ENCODE peak calls at places on chromosomes 16 and 17, in eight cellular contexts. One of them, this sample, is unnamed.

GRCh38 chr17:43219746-43220380 is 8.2 kb downstream of the TMEM106A start:
- DNase-seq in GM12878: no peak
- DNase-seq in breast epithelium: peak; percentile 12
- DNase-seq in stomach: no peak
- DNase-seq in transverse colon: no peak
- DNase-seq in spleen: peak; percentile 23
- DNase-seq in SK-N-SH: no peak
- DNase-seq in Panc1: no peak
- DNase-seq in this sample: no peak

GRCh38 chr17:43979011-43979410 is 25.3 kb upstream of the PYY start:
- DNase-seq in stomach: no peak
- DNase-seq in Panc1: no peak
- DNase-seq in transverse colon: no peak
- DNase-seq in GM12878: no peak
- DNase-seq in breast epithelium: no peak
- DNase-seq in SK-N-SH: no peak
- DNase-seq in spleen: no peak
- DNase-seq in this sample: no peak

GRCh38 chr17:6775871-6776405 is at the start of gene FBXO39:
- DNase-seq in SK-N-SH: no peak
- DNase-seq in transverse colon: no peak
- DNase-seq in stomach: no peak
- DNase-seq in GM12878: no peak
- DNase-seq in spleen: no peak
- DNase-seq in breast epithelium: no peak
- DNase-seq in Panc1: no peak
- DNase-seq in this sample: no peak

GRCh38 chr16:28869201-28869600 is 5.6 kb downstream of the SH2B1 start:
- DNase-seq in stomach: no peak
- DNase-seq in spleen: no peak
- DNase-seq in Panc1: no peak
- DNase-seq in breast epithelium: no peak
- DNase-seq in transverse colon: no peak
- DNase-seq in SK-N-SH: no peak
- DNase-seq in GM12878: no peak
- DNase-seq in this sample: no peak

GRCh38 chr17:5516060-5516792 is 29.9 kb downstream of the MIS12 start:
- DNase-seq in breast epithelium: no peak
- DNase-seq in Panc1: peak; percentile 91
- DNase-seq in SK-N-SH: no peak
- DNase-seq in stomach: no peak
- DNase-seq in transverse colon: no peak
- DNase-seq in spleen: no peak
- DNase-seq in GM12878: no peak
- DNase-seq in this sample: no peak

GRCh38 chr16:86285938-86286921 is 224.1 kb upstream of the FOXF1 start:
- DNase-seq in spleen: no peak
- DNase-seq in GM12878: no peak
- DNase-seq in breast epithelium: no peak
- DNase-seq in SK-N-SH: no peak
- DNase-seq in Panc1: no peak
- DNase-seq in transverse colon: no peak
- DNase-seq in stomach: no peak
- DNase-seq in this sample: no peak

GRCh38 chr17:58352843-58353719 is 1.1 kb upstream of the SUPT4H1 start:
- DNase-seq in transverse colon: peak; percentile 57
- DNase-seq in SK-N-SH: peak; percentile 61
- DNase-seq in Panc1: no peak
- DNase-seq in stomach: no peak
- DNase-seq in spleen: peak; percentile 82
- DNase-seq in GM12878: no peak
- DNase-seq in breast epithelium: peak; percentile 48
- DNase-seq in this sample: peak; percentile 44

GRCh38 chr17:16407911-16408588 is 7.3 kb upstream of the TRPV2 start:
- DNase-seq in SK-N-SH: peak; percentile 76
- DNase-seq in stomach: peak; percentile 78
- DNase-seq in transverse colon: peak; percentile 71
- DNase-seq in spleen: peak; percentile 81
- DNase-seq in GM12878: peak; percentile 96
- DNase-seq in Panc1: no peak
- DNase-seq in breast epithelium: peak; percentile 59
- DNase-seq in this sample: peak; percentile 46

GRCh38 chr16:11303405-11304138 is 22.4 kb upstream of the PRM1 start:
- DNase-seq in spleen: no peak
- DNase-seq in Panc1: no peak
- DNase-seq in GM12878: no peak
- DNase-seq in stomach: peak; percentile 85
- DNase-seq in SK-N-SH: peak; percentile 85
- DNase-seq in breast epithelium: peak; percentile 41
- DNase-seq in transverse colon: no peak
- DNase-seq in this sample: peak; percentile 62

GRCh38 chr17:14107889-14108288 is 38.6 kb downstream of the COX10 start:
- DNase-seq in breast epithelium: no peak
- DNase-seq in transverse colon: no peak
- DNase-seq in SK-N-SH: no peak
- DNase-seq in stomach: no peak
- DNase-seq in Panc1: no peak
- DNase-seq in spleen: no peak
- DNase-seq in GM12878: no peak
- DNase-seq in this sample: no peak

GRCh38 chr16:81443688-81444447 is 740 bp upstream of the CMIP start:
- DNase-seq in spleen: peak; percentile 93
- DNase-seq in stomach: no peak
- DNase-seq in GM12878: no peak
- DNase-seq in SK-N-SH: no peak
- DNase-seq in transverse colon: peak; percentile 49
- DNase-seq in Panc1: no peak
- DNase-seq in breast epithelium: no peak
- DNase-seq in this sample: no peak

GRCh38 chr17:79616801-79617200 is 6.0 kb upstream of the RBFOX3 start:
- DNase-seq in spleen: peak; percentile 30
- DNase-seq in Panc1: no peak
- DNase-seq in stomach: no peak
- DNase-seq in SK-N-SH: no peak
- DNase-seq in transverse colon: no peak
- DNase-seq in breast epithelium: no peak
- DNase-seq in GM12878: no peak
- DNase-seq in this sample: no peak

GRCh38 chr17:50064253-50064991 is 8.5 kb downstream of the ITGA3 start:
- DNase-seq in GM12878: no peak
- DNase-seq in transverse colon: peak; percentile 41
- DNase-seq in spleen: peak; percentile 75
- DNase-seq in breast epithelium: peak; percentile 76
- DNase-seq in Panc1: peak; percentile 87
- DNase-seq in stomach: no peak
- DNase-seq in SK-N-SH: peak; percentile 64
- DNase-seq in this sample: peak; percentile 51

GRCh38 chr16:86653289-86654006 is 75.1 kb downstream of the FOXL1 start:
- DNase-seq in transverse colon: no peak
- DNase-seq in spleen: no peak
- DNase-seq in GM12878: no peak
- DNase-seq in stomach: no peak
- DNase-seq in Panc1: no peak
- DNase-seq in SK-N-SH: no peak
- DNase-seq in breast epithelium: no peak
- DNase-seq in this sample: no peak

GRCh38 chr17:62966426-62967110 is 533 bp downstream of the TANC2 start:
- DNase-seq in SK-N-SH: no peak
- DNase-seq in spleen: peak; percentile 93
- DNase-seq in Panc1: no peak
- DNase-seq in stomach: peak; percentile 64
- DNase-seq in breast epithelium: peak; percentile 26
- DNase-seq in GM12878: no peak
- DNase-seq in transverse colon: peak; percentile 74
- DNase-seq in this sample: peak; percentile 19

GRCh38 chr16:9798474-9798873 is 383.8 kb downstream of the GRIN2A start:
- DNase-seq in SK-N-SH: no peak
- DNase-seq in Panc1: no peak
- DNase-seq in spleen: no peak
- DNase-seq in GM12878: no peak
- DNase-seq in breast epithelium: no peak
- DNase-seq in stomach: no peak
- DNase-seq in transverse colon: no peak
- DNase-seq in this sample: no peak

GRCh38 chr16:71722801-71723536 is 1.5 kb downstream of the PHLPP2 start:
- DNase-seq in SK-N-SH: peak; percentile 88
- DNase-seq in stomach: peak; percentile 59
- DNase-seq in GM12878: no peak
- DNase-seq in transverse colon: peak; percentile 80
- DNase-seq in Panc1: no peak
- DNase-seq in spleen: peak; percentile 91
- DNase-seq in breast epithelium: peak; percentile 57
- DNase-seq in this sample: peak; percentile 59

GRCh38 chr17:19002805-19003542 is 1.6 kb downstream of the FAM83G start:
- DNase-seq in transverse colon: no peak
- DNase-seq in spleen: no peak
- DNase-seq in GM12878: no peak
- DNase-seq in SK-N-SH: no peak
- DNase-seq in breast epithelium: no peak
- DNase-seq in stomach: no peak
- DNase-seq in Panc1: no peak
- DNase-seq in this sample: no peak

GRCh38 chr17:18004901-18005305 is 32.2 kb downstream of the DRC3 start:
- DNase-seq in GM12878: no peak
- DNase-seq in SK-N-SH: no peak
- DNase-seq in transverse colon: no peak
- DNase-seq in breast epithelium: no peak
- DNase-seq in Panc1: no peak
- DNase-seq in spleen: no peak
- DNase-seq in stomach: no peak
- DNase-seq in this sample: no peak

GRCh38 chr17:27478901-27479531 is 22.8 kb downstream of the KSR1 start:
- DNase-seq in Panc1: no peak
- DNase-seq in stomach: no peak
- DNase-seq in transverse colon: no peak
- DNase-seq in breast epithelium: no peak
- DNase-seq in spleen: no peak
- DNase-seq in GM12878: no peak
- DNase-seq in SK-N-SH: no peak
- DNase-seq in this sample: no peak

GRCh38 chr17:67855504-67856324 is 30.4 kb downstream of the BPTF start:
- DNase-seq in Panc1: no peak
- DNase-seq in SK-N-SH: no peak
- DNase-seq in GM12878: no peak
- DNase-seq in transverse colon: no peak
- DNase-seq in spleen: no peak
- DNase-seq in breast epithelium: no peak
- DNase-seq in stomach: no peak
- DNase-seq in this sample: no peak

GRCh38 chr16:65749566-65749965 is 616.9 kb upstream of the CDH5 start:
- DNase-seq in spleen: no peak
- DNase-seq in Panc1: no peak
- DNase-seq in stomach: no peak
- DNase-seq in GM12878: no peak
- DNase-seq in transverse colon: no peak
- DNase-seq in breast epithelium: no peak
- DNase-seq in SK-N-SH: no peak
- DNase-seq in this sample: no peak

GRCh38 chr16:65746941-65747340 is 619.5 kb upstream of the CDH5 start:
- DNase-seq in breast epithelium: no peak
- DNase-seq in spleen: no peak
- DNase-seq in Panc1: no peak
- DNase-seq in transverse colon: no peak
- DNase-seq in GM12878: no peak
- DNase-seq in SK-N-SH: no peak
- DNase-seq in stomach: no peak
- DNase-seq in this sample: no peak

GRCh38 chr16:65756163-65756562 is 610.3 kb upstream of the CDH5 start:
- DNase-seq in transverse colon: no peak
- DNase-seq in breast epithelium: no peak
- DNase-seq in GM12878: no peak
- DNase-seq in Panc1: no peak
- DNase-seq in stomach: no peak
- DNase-seq in SK-N-SH: peak; percentile 36
- DNase-seq in spleen: no peak
- DNase-seq in this sample: peak; percentile 36

GRCh38 chr16:65754799-65755691 is 611.4 kb upstream of the CDH5 start:
- DNase-seq in stomach: no peak
- DNase-seq in transverse colon: peak; percentile 24
- DNase-seq in SK-N-SH: peak; percentile 59
- DNase-seq in Panc1: no peak
- DNase-seq in breast epithelium: no peak
- DNase-seq in spleen: no peak
- DNase-seq in GM12878: no peak
- DNase-seq in this sample: no peak

GRCh38 chr16:65751622-65752598 is 614.6 kb upstream of the CDH5 start:
- DNase-seq in stomach: no peak
- DNase-seq in SK-N-SH: no peak
- DNase-seq in GM12878: no peak
- DNase-seq in transverse colon: no peak
- DNase-seq in breast epithelium: no peak
- DNase-seq in Panc1: no peak
- DNase-seq in spleen: no peak
- DNase-seq in this sample: no peak
- TF ChIP-seq CTCF in stomach: no peak
- TF ChIP-seq CTCF in SK-N-SH: no peak
- TF ChIP-seq CTCF in GM12878: no peak
- TF ChIP-seq CTCF in transverse colon: no peak
- TF ChIP-seq CTCF in breast epithelium: no peak
- TF ChIP-seq CTCF in Panc1: no peak
- TF ChIP-seq CTCF in spleen: no peak
- TF ChIP-seq CTCF in this sample: no peak

GRCh38 chr17:74205274-74205673 is 1.8 kb downstream of the RPL38 start:
- DNase-seq in breast epithelium: no peak
- DNase-seq in Panc1: no peak
- DNase-seq in GM12878: no peak
- DNase-seq in spleen: no peak
- DNase-seq in SK-N-SH: no peak
- DNase-seq in stomach: no peak
- DNase-seq in transverse colon: no peak
- DNase-seq in this sample: no peak
- TF ChIP-seq POLR2AphosphoS5 in breast epithelium: no peak
- TF ChIP-seq POLR2AphosphoS5 in Panc1: no peak
- TF ChIP-seq POLR2AphosphoS5 in GM12878: peak; percentile 26
- TF ChIP-seq POLR2AphosphoS5 in spleen: no peak
- TF ChIP-seq POLR2AphosphoS5 in SK-N-SH: no peak
- TF ChIP-seq POLR2AphosphoS5 in stomach: no peak
- TF ChIP-seq POLR2AphosphoS5 in transverse colon: no peak
- TF ChIP-seq POLR2AphosphoS5 in this sample: no peak

DNA sequence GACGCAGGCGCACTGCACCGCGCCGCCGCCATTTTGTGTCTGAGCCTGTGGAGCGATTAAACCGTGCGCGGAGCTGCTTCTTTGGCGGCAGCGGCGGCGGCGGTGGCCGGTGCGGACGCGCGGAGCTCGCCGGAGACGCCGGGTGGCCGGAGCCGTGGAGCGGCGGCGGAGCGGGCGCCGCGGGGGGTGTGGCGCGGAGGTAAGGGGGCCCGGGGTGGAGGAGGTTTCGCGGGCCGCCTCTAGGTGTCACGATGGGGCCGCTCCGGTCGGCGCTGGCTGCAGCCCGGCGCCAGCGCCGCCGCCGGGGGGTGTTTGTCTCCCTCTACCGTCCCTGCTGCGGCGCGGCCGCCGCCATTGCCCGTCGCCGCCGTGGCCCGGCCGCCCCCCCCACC is at the start of gene CTCF:
- DNase-seq in spleen: peak; percentile 98
- DNase-seq in SK-N-SH: peak; percentile 91
- DNase-seq in stomach: peak; percentile 85
- DNase-seq in Panc1: no peak
- DNase-seq in GM12878: no peak
- DNase-seq in transverse colon: peak; percentile 88
- DNase-seq in breast epithelium: no peak
- DNase-seq in this sample: peak; percentile 87
- H3K4me1 ChIP-seq in spleen: peaks cover 56% of the 10 kb centered on the region
- H3K4me1 ChIP-seq in SK-N-SH: no peaks in the 10 kb centered on the region
- H3K4me1 ChIP-seq in stomach: peaks cover 48% of the 10 kb centered on the region
- H3K4me1 ChIP-seq in Panc1: peaks cover 11% of the 10 kb centered on the region
- H3K4me1 ChIP-seq in GM12878: peaks cover 15% of the 10 kb centered on the region
- H3K4me1 ChIP-seq in transverse colon: peaks cover 22% of the 10 kb centered on the region
- H3K4me1 ChIP-seq in breast epithelium: peaks cover 8% of the 10 kb centered on the region
- H3K4me1 ChIP-seq in this sample: peaks cover 14% of the 10 kb centered on the region

GRCh38 chr17:20278805-20279204 is 188.5 kb downstream of the LGALS9B start:
- DNase-seq in Panc1: no peak
- DNase-seq in SK-N-SH: no peak
- DNase-seq in stomach: no peak
- DNase-seq in breast epithelium: no peak
- DNase-seq in spleen: no peak
- DNase-seq in GM12878: no peak
- DNase-seq in transverse colon: no peak
- DNase-seq in this sample: no peak
- TF ChIP-seq CTCF in Panc1: no peak
- TF ChIP-seq CTCF in SK-N-SH: no peak
- TF ChIP-seq CTCF in stomach: no peak
- TF ChIP-seq CTCF in breast epithelium: no peak
- TF ChIP-seq CTCF in spleen: no peak
- TF ChIP-seq CTCF in GM12878: no peak
- TF ChIP-seq CTCF in transverse colon: no peak
- TF ChIP-seq CTCF in this sample: no peak